ENCODE peak calls at places on chromosomes 6 and 20, in ten cellular contexts. One of them, this sample, is unnamed.

GRCh38 chr6:133286765-133287164 is 45.6 kb downstream of the EYA4 start:
- DNase-seq in naive thymus-derived CD4-positive, alpha-beta T cell: no peak
- DNase-seq in CD8-positive, alpha-beta memory T cell: no peak
- DNase-seq in AG09309: no peak
- DNase-seq in SW480: no peak
- DNase-seq in NCI-H345: no peak
- DNase-seq in activated CD4-positive, alpha-beta memory T cell treated with anti-CD3 and anti-CD28 coated beads, Interleukin-2, amount 10 ng/mL, durations not matched to agents 7 days and 5 days: no peak
- DNase-seq in effector memory CD4-positive, alpha-beta T cell: no peak
- DNase-seq in substantia nigra: no peak
- DNase-seq in GM04504: no peak
- DNase-seq in this sample: no peak

GRCh38 chr20:426564-426963 is 18.5 kb downstream of the RBCK1 start:
- DNase-seq in NCI-H345: no peak
- DNase-seq in naive thymus-derived CD4-positive, alpha-beta T cell: no peak
- DNase-seq in substantia nigra: no peak
- DNase-seq in AG09309: no peak
- DNase-seq in CD8-positive, alpha-beta memory T cell: no peak
- DNase-seq in activated CD4-positive, alpha-beta memory T cell treated with anti-CD3 and anti-CD28 coated beads, Interleukin-2, amount 10 ng/mL, durations not matched to agents 7 days and 5 days: no peak
- DNase-seq in effector memory CD4-positive, alpha-beta T cell: no peak
- DNase-seq in SW480: no peak
- DNase-seq in GM04504: no peak
- DNase-seq in this sample: no peak

GRCh38 chr6:159306134-159306537 is 136.9 kb downstream of the FNDC1 start:
- DNase-seq in effector memory CD4-positive, alpha-beta T cell: no peak
- DNase-seq in activated CD4-positive, alpha-beta memory T cell treated with anti-CD3 and anti-CD28 coated beads, Interleukin-2, amount 10 ng/mL, durations not matched to agents 7 days and 5 days: no peak
- DNase-seq in naive thymus-derived CD4-positive, alpha-beta T cell: no peak
- DNase-seq in GM04504: no peak
- DNase-seq in CD8-positive, alpha-beta memory T cell: no peak
- DNase-seq in AG09309: no peak
- DNase-seq in SW480: no peak
- DNase-seq in substantia nigra: no peak
- DNase-seq in NCI-H345: no peak
- DNase-seq in this sample: no peak

GRCh38 chr6:160000280-160000704 is 31.4 kb downstream of the IGF2R start:
- DNase-seq in GM04504: no peak
- DNase-seq in substantia nigra: no peak
- DNase-seq in NCI-H345: no peak
- DNase-seq in CD8-positive, alpha-beta memory T cell: no peak
- DNase-seq in SW480: no peak
- DNase-seq in activated CD4-positive, alpha-beta memory T cell treated with anti-CD3 and anti-CD28 coated beads, Interleukin-2, amount 10 ng/mL, durations not matched to agents 7 days and 5 days: no peak
- DNase-seq in effector memory CD4-positive, alpha-beta T cell: no peak
- DNase-seq in AG09309: no peak
- DNase-seq in naive thymus-derived CD4-positive, alpha-beta T cell: no peak
- DNase-seq in this sample: no peak

GRCh38 chr20:49281059-49281912 is 3.4 kb upstream of the ZNFX1 start:
- DNase-seq in SW480: no peak
- DNase-seq in NCI-H345: no peak
- DNase-seq in effector memory CD4-positive, alpha-beta T cell: no peak
- DNase-seq in AG09309: no peak
- DNase-seq in naive thymus-derived CD4-positive, alpha-beta T cell: no peak
- DNase-seq in CD8-positive, alpha-beta memory T cell: no peak
- DNase-seq in substantia nigra: no peak
- DNase-seq in GM04504: no peak
- DNase-seq in activated CD4-positive, alpha-beta memory T cell treated with anti-CD3 and anti-CD28 coated beads, Interleukin-2, amount 10 ng/mL, durations not matched to agents 7 days and 5 days: no peak
- DNase-seq in this sample: no peak

GRCh38 chr6:37731888-37732287 is 34.2 kb upstream of the MDGA1 start:
- DNase-seq in NCI-H345: no peak
- DNase-seq in SW480: peak
- DNase-seq in effector memory CD4-positive, alpha-beta T cell: no peak
- DNase-seq in substantia nigra: no peak
- DNase-seq in naive thymus-derived CD4-positive, alpha-beta T cell: peak
- DNase-seq in activated CD4-positive, alpha-beta memory T cell treated with anti-CD3 and anti-CD28 coated beads, Interleukin-2, amount 10 ng/mL, durations not matched to agents 7 days and 5 days: peak
- DNase-seq in GM04504: no peak
- DNase-seq in AG09309: no peak
- DNase-seq in CD8-positive, alpha-beta memory T cell: peak
- DNase-seq in this sample: peak

GRCh38 chr6:170228581-170229310 is 62.1 kb downstream of the DLL1 start:
- DNase-seq in AG09309: no peak
- DNase-seq in effector memory CD4-positive, alpha-beta T cell: no peak
- DNase-seq in CD8-positive, alpha-beta memory T cell: no peak
- DNase-seq in activated CD4-positive, alpha-beta memory T cell treated with anti-CD3 and anti-CD28 coated beads, Interleukin-2, amount 10 ng/mL, durations not matched to agents 7 days and 5 days: no peak
- DNase-seq in GM04504: no peak
- DNase-seq in substantia nigra: no peak
- DNase-seq in naive thymus-derived CD4-positive, alpha-beta T cell: no peak
- DNase-seq in NCI-H345: no peak
- DNase-seq in SW480: no peak
- DNase-seq in this sample: no peak

GRCh38 chr6:37433657-37434271 is 743 bp downstream of the CMTR1 start:
- DNase-seq in CD8-positive, alpha-beta memory T cell: peak
- DNase-seq in NCI-H345: no peak
- DNase-seq in naive thymus-derived CD4-positive, alpha-beta T cell: peak
- DNase-seq in effector memory CD4-positive, alpha-beta T cell: peak
- DNase-seq in substantia nigra: peak
- DNase-seq in GM04504: no peak
- DNase-seq in activated CD4-positive, alpha-beta memory T cell treated with anti-CD3 and anti-CD28 coated beads, Interleukin-2, amount 10 ng/mL, durations not matched to agents 7 days and 5 days: peak
- DNase-seq in AG09309: no peak
- DNase-seq in SW480: peak
- DNase-seq in this sample: peak

GRCh38 chr6:105798057-105798456 is 288.1 kb upstream of the PRDM1 start:
- DNase-seq in activated CD4-positive, alpha-beta memory T cell treated with anti-CD3 and anti-CD28 coated beads, Interleukin-2, amount 10 ng/mL, durations not matched to agents 7 days and 5 days: no peak
- DNase-seq in NCI-H345: no peak
- DNase-seq in SW480: no peak
- DNase-seq in GM04504: peak
- DNase-seq in AG09309: peak
- DNase-seq in substantia nigra: no peak
- DNase-seq in effector memory CD4-positive, alpha-beta T cell: no peak
- DNase-seq in naive thymus-derived CD4-positive, alpha-beta T cell: no peak
- DNase-seq in CD8-positive, alpha-beta memory T cell: no peak
- DNase-seq in this sample: no peak

GRCh38 chr6:2891768-2892170 is 11.3 kb downstream of the SERPINB9 start:
- DNase-seq in activated CD4-positive, alpha-beta memory T cell treated with anti-CD3 and anti-CD28 coated beads, Interleukin-2, amount 10 ng/mL, durations not matched to agents 7 days and 5 days: peak
- DNase-seq in SW480: no peak
- DNase-seq in NCI-H345: no peak
- DNase-seq in CD8-positive, alpha-beta memory T cell: peak
- DNase-seq in substantia nigra: no peak
- DNase-seq in GM04504: no peak
- DNase-seq in naive thymus-derived CD4-positive, alpha-beta T cell: peak
- DNase-seq in AG09309: no peak
- DNase-seq in effector memory CD4-positive, alpha-beta T cell: peak
- DNase-seq in this sample: peak

GRCh38 chr20:35216541-35216940 is 9.9 kb upstream of the MMP24 start:
- DNase-seq in substantia nigra: no peak
- DNase-seq in activated CD4-positive, alpha-beta memory T cell treated with anti-CD3 and anti-CD28 coated beads, Interleukin-2, amount 10 ng/mL, durations not matched to agents 7 days and 5 days: no peak
- DNase-seq in naive thymus-derived CD4-positive, alpha-beta T cell: no peak
- DNase-seq in NCI-H345: no peak
- DNase-seq in SW480: no peak
- DNase-seq in GM04504: no peak
- DNase-seq in effector memory CD4-positive, alpha-beta T cell: no peak
- DNase-seq in CD8-positive, alpha-beta memory T cell: no peak
- DNase-seq in AG09309: no peak
- DNase-seq in this sample: no peak

GRCh38 chr6:161168281-161168891 is 105.5 kb downstream of the AGPAT4 start:
- DNase-seq in AG09309: peak
- DNase-seq in NCI-H345: peak
- DNase-seq in substantia nigra: no peak
- DNase-seq in activated CD4-positive, alpha-beta memory T cell treated with anti-CD3 and anti-CD28 coated beads, Interleukin-2, amount 10 ng/mL, durations not matched to agents 7 days and 5 days: no peak
- DNase-seq in CD8-positive, alpha-beta memory T cell: no peak
- DNase-seq in effector memory CD4-positive, alpha-beta T cell: no peak
- DNase-seq in GM04504: peak
- DNase-seq in SW480: no peak
- DNase-seq in naive thymus-derived CD4-positive, alpha-beta T cell: no peak
- DNase-seq in this sample: no peak

GRCh38 chr6:24223131-24223715 is 97.2 kb downstream of the NRSN1 start:
- DNase-seq in GM04504: no peak
- DNase-seq in naive thymus-derived CD4-positive, alpha-beta T cell: no peak
- DNase-seq in CD8-positive, alpha-beta memory T cell: no peak
- DNase-seq in AG09309: no peak
- DNase-seq in substantia nigra: no peak
- DNase-seq in activated CD4-positive, alpha-beta memory T cell treated with anti-CD3 and anti-CD28 coated beads, Interleukin-2, amount 10 ng/mL, durations not matched to agents 7 days and 5 days: no peak
- DNase-seq in SW480: peak
- DNase-seq in NCI-H345: no peak
- DNase-seq in effector memory CD4-positive, alpha-beta T cell: no peak
- DNase-seq in this sample: no peak